ENCODE peak calls at places on chromosomes 12 and 14, in eight cellular contexts. R is heart left ventricle, I is testis, G is adrenal gland, F is tibial nerve, T is transverse colon, L is upper lobe of left lung, J is HCT116. V is an unnamed sample. For H3K27me3, the result is how much of the 10 kb centered on the place peaks cover.

GRCh38 chr12:75917083-75917482 is 114.5 kb downstream of the PHLDA1 start:
- DNase-seq in F (no peak), J (no peak), L (no peak), R (no peak), I (no peak), G (no peak), T (no peak), V (no peak)

GRCh38 chr14:100864960-100865681 is 38.4 kb downstream of the RTL1 start:
- DNase-seq in I (no peak), L (no peak), R (peak), G (no peak), F (no peak), T (no peak), J (no peak), V (no peak)

GRCh38 chr12:57811028-57811755 is 7.3 kb downstream of the AVIL start:
- DNase-seq in T (no peak), F (no peak), R (no peak), L (no peak), J (no peak), I (no peak), G (no peak), V (no peak)

GRCh38 chr12:62123721-62124203 is 136.4 kb upstream of the USP15 start:
- DNase-seq in L (no peak), F (peak), J (peak), I (peak), R (no peak), T (peak), G (peak), V (no peak)

GRCh38 chr12:71594214-71594948 is 69.3 kb downstream of the ZFC3H1 start:
- DNase-seq in F (peak), L (no peak), R (peak), G (no peak), T (no peak), I (peak), J (peak), V (no peak)

GRCh38 chr14:63899953-63900352 is 47.1 kb downstream of the SYNE2 start:
- DNase-seq in F (no peak), I (no peak), L (no peak), R (no peak), G (no peak), J (no peak), T (no peak), V (no peak)

GRCh38 chr12:100539209-100539608 is 34.3 kb upstream of the GAS2L3 start:
- DNase-seq in R (no peak), T (no peak), J (no peak), F (no peak), L (no peak), I (peak), G (no peak), V (no peak)

GRCh38 chr12:50960130-50960529 is 7.8 kb downstream of the HIGD1C start:
- DNase-seq in T (no peak), G (no peak), F (no peak), I (no peak), L (no peak), J (no peak), R (no peak), V (no peak)

GRCh38 chr12:30047499-30048262 is 263.9 kb upstream of the TMTC1 start:
- DNase-seq in G (peak), R (no peak), F (no peak), I (no peak), T (no peak), L (no peak), J (no peak), V (no peak)

DNA sequence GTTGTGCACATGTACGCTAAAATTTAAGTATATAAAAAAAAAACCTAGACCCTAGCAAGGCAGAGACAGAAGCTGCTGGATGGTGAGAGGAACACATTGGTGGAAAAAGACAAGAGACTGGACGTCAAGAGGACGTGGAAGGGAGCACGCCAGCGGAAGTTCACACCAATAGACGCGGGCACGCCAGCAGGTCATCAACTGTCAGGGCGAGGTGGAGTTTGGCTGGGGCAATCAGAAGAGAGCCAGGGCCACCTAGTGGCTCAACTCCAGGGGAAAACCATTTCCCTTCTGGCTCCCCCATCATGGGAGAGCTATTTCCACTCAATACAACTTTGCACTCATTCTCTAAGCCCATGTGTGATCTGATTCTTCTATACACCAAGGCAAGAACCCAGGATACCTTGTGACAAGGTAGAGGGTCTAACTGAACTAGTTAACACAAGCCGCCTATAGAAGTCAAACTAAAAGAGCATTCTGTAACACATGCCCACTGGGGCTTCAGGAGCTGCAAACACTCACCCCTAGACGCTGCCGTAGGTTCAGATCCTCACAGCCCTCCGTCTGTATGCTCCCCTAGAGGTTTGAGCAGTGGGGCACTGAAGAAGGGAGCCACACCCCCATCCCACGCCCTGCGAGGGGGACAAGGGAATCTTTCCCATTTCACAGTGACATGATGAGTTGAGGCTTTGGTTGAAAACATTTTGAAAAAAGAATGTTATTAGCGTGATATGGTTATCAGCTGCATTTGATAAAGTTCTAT is 702.7 kb downstream of the TMTC2 start:
- DNase-seq in F (no peak), R (peak), L (no peak), T (peak), I (peak), J (peak), G (peak), V (peak)
- TF ChIP-seq CTCF in F (no peak), R (no peak), L (peak), T (peak), I (no peak), J (peak), G (peak), V (peak)

GRCh38 chr12:47881041-47881440 is 23.8 kb downstream of the VDR start:
- DNase-seq in J (no peak), L (no peak), I (no peak), T (no peak), G (no peak), R (no peak), F (no peak), V (no peak)

GRCh38 chr12:47878293-47878917 is 26.4 kb downstream of the VDR start:
- DNase-seq in J (no peak), G (no peak), T (no peak), I (no peak), R (no peak), F (no peak), L (no peak), V (no peak)

GRCh38 chr12:47876404-47876960 is 28.3 kb downstream of the VDR start:
- DNase-seq in I (no peak), G (no peak), J (no peak), T (no peak), F (no peak), R (no peak), L (no peak), V (no peak)

GRCh38 chr12:47877081-47877480 is 27.7 kb downstream of the VDR start:
- DNase-seq in L (no peak), R (no peak), G (no peak), I (no peak), T (no peak), F (no peak), J (no peak), V (no peak)

GRCh38 chr12:47878918-47879481 is 25.8 kb downstream of the VDR start:
- DNase-seq in T (no peak), L (no peak), I (no peak), J (no peak), R (no peak), G (no peak), F (no peak), V (no peak)
- H3K27me3 ChIP-seq in T (under half), L (under half), I (under half), J (under half), R (under half), G (under half), F (under half), V (under half)

DNA sequence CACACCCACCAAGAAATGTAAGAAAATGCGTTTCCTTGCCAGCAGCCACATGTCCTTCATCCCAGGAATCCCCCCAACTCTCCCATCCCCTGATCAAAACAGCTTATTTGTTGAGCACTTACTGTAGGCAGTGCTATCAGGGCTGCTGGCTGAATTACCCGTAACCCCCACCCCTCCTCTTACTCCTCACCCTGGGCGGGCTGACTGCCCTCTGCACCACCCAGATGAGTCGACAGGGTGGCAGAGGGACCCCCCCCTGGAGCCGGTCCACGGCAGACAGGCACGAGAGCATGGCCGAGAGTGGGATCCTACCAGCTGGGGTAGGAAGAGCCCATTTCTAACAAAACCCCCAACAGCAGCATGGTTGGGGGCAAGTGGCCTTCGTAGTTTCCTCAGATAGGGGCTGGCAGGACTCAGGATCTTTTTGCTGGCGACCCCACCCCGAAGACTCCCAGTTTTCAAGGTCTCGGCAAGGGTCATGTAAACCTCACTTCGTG is 1.1 kb upstream of the RHOF start:
- DNase-seq in R (no peak), L (peak), J (no peak), G (peak), I (no peak), T (peak), F (no peak), V (no peak)
- TF ChIP-seq POLR2A in R (no peak), L (peak), J (no peak), G (no peak), I (no peak), T (peak), F (no peak), V (peak)

DNA sequence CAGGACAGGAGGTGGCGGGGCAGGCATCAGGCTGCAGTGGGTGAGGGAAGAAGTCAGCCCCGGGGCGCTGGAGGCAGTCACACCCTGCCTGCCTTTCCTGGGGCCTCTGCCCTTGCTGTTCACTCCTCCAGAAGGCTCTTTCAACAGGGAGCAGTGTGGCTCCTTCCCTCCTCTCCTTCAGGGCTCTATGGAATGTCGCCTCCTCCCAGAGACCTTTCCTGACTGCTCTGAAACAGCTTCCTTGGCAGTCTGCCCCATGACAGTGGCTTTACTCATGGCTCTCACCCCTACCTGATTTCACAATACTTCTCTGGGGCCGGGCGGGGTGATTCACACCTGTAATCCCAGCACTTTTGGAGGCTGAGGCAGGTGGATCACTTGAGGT is 7.1 kb downstream of the RHOF start:
- DNase-seq in T (peak), L (no peak), F (no peak), R (no peak), I (no peak), J (peak), G (peak), V (no peak)
- TF ChIP-seq CTCF in T (no peak), L (no peak), F (no peak), R (no peak), I (no peak), J (no peak), G (no peak), V (no peak)

GRCh38 chr12:132404956-132405741 is 75.8 kb upstream of the GALNT9 start:
- DNase-seq in L (peak), F (no peak), G (no peak), J (no peak), I (no peak), T (no peak), R (peak), V (no peak)
- H3K27me3 ChIP-seq in L (under half), F (half or more), G (under half), J (under half), I (under half), T (half or more), R (under half), V (under half)

DNA sequence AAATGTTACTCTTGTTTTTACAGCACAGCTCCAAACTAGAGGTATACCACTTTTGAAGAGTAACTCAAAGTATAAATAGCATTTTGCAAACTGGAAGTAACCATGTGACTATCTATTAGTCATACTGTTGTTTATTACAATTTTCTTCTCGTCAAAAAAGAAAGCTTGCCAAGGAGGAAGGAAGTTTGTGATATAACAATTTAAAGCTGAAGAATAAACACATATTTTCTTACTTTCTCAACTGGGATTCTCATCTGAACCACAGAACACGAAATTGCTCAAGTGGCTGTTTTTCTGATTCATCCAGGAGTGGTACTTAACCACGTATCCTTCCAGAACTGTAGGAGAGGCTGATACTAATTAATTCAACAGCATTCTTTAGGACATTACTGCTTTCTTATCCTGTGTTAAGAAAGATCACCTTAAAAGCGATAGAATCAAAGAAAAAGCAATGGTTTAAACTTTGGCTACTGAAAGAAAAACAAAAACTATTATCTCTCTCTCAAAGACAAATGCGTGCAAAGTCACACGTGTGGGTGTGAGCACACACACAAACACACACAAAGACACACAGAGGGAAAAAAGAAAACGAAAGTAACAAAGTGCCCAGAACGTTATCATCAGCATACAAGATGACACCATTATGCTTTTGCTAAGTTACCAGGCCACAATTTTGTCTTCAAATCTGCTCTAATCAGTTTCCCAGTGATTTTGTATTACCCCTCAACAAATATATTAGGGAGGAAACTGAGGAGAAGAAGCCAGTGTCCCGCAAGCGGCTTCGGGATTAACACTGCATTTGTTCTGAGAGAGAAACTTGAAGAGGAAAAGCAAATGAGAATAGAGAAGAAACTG is at the start of gene CLEC2B:
- DNase-seq in I (no peak), J (no peak), F (no peak), G (no peak), R (no peak), T (no peak), L (no peak), V (no peak)
- TF ChIP-seq POLR2A in I (no peak), J (no peak), F (peak), G (peak), R (no peak), T (peak), L (peak), V (peak)

DNA sequence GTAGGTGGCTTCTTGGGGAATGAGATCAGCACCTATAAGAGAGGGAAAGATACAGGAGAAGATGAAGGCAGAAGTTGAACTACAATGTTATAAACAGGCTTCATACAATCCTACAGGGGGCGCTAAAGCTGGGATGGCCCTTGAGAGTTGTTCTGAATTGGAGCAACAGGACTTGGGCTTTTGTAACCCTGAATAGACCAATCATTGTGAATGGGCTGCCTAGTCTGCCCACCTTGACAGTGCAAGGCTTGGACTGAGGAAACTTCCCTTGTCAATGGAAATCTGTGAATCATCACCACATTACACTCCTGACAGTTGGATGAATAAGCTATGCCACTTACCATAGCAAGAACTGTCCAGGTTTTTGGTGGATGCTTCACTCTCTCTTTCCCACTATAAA is 306.1 kb downstream of the KCNC2 start:
- DNase-seq in L (no peak), T (no peak), G (no peak), R (no peak), I (no peak), F (no peak), J (peak), V (no peak)
- TF ChIP-seq CTCF in L (no peak), T (no peak), G (no peak), R (peak), I (no peak), F (no peak), J (peak), V (no peak)

DNA sequence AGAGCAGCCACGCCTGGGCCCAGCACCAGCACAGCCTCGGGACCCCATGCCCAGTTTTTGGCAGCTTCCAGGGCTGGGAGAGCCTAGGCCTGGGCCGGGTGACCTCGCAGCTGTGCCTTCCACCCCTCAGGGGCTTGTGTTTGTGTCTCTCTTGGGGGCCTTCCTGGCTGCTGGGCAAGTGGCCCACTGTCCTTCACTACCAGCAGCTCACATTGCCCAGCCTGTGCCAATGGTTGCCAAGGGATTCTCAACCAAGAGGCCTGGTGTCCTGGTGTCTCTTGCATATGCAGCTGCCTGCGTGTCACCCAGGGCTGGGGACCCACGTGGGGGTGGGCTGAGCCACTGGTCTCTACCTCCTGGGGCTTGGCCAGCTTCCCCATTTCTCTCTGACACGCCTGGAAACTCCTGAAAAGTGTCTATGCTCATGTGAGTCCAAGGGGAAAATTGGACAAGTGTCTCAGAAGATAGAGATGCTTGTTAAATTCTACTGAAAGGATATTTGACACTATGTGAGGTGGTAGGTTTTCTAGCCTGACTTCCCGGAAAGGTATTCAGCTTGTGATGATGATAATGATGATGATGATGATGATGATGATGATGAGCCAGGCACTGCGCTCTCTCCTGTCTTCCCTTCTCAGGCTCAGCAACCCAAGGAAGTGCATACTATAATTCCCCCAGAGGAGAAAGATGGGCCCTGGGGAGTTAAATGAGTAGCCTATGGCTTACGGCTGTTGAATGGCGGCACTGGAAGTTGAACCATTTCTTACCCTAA is 48.8 kb upstream of the ESRRB start:
- DNase-seq in F (no peak), R (no peak), J (no peak), L (peak), G (no peak), T (no peak), I (no peak), V (peak)
- H3K27me3 ChIP-seq in F (under half), R (under half), J (under half), L (under half), G (under half), T (under half), I (under half), V (under half)